ENCODE peak calls at places on chromosomes 11 and 22, in eight cellular contexts. One of them, this sample, is unnamed.

GRCh38 chr22:49322231-49322630 is 505.4 kb downstream of the BRD1 start:
- DNase-seq in transverse colon: no peak
- DNase-seq in SK-N-SH: no peak
- DNase-seq in stomach: peak; percentile 9
- DNase-seq in H1: peak; percentile 22
- DNase-seq in upper lobe of left lung: no peak
- DNase-seq in spleen: peak; percentile 40
- DNase-seq in breast epithelium: peak; percentile 1
- DNase-seq in this sample: no peak

GRCh38 chr11:19746081-19746480 is 33.4 kb downstream of the NAV2 start:
- DNase-seq in transverse colon: no peak
- DNase-seq in SK-N-SH: no peak
- DNase-seq in stomach: no peak
- DNase-seq in H1: no peak
- DNase-seq in upper lobe of left lung: no peak
- DNase-seq in spleen: no peak
- DNase-seq in breast epithelium: no peak
- DNase-seq in this sample: no peak

GRCh38 chr11:28585007-28585406 is 476.8 kb downstream of the METTL15 start:
- DNase-seq in transverse colon: no peak
- DNase-seq in SK-N-SH: no peak
- DNase-seq in stomach: no peak
- DNase-seq in H1: no peak
- DNase-seq in upper lobe of left lung: no peak
- DNase-seq in spleen: no peak
- DNase-seq in breast epithelium: no peak
- DNase-seq in this sample: no peak

GRCh38 chr11:91078221-91078620 is 855.4 kb upstream of the CHORDC1 start:
- DNase-seq in transverse colon: no peak
- DNase-seq in SK-N-SH: no peak
- DNase-seq in stomach: no peak
- DNase-seq in H1: no peak
- DNase-seq in upper lobe of left lung: no peak
- DNase-seq in spleen: no peak
- DNase-seq in breast epithelium: no peak
- DNase-seq in this sample: no peak

GRCh38 chr22:30946354-30946753 is 22.2 kb downstream of the MORC2 start:
- DNase-seq in transverse colon: no peak
- DNase-seq in SK-N-SH: no peak
- DNase-seq in stomach: no peak
- DNase-seq in H1: no peak
- DNase-seq in upper lobe of left lung: no peak
- DNase-seq in spleen: no peak
- DNase-seq in breast epithelium: no peak
- DNase-seq in this sample: no peak

GRCh38 chr11:46127150-46127638 is 5.9 kb upstream of the PHF21A start:
- DNase-seq in transverse colon: peak; percentile 47
- DNase-seq in SK-N-SH: peak; percentile 39
- DNase-seq in stomach: no peak
- DNase-seq in H1: no peak
- DNase-seq in upper lobe of left lung: peak; percentile 76
- DNase-seq in spleen: peak; percentile 77
- DNase-seq in breast epithelium: no peak
- DNase-seq in this sample: peak; percentile 45

GRCh38 chr11:114496915-114497314 is 57.6 kb downstream of the REXO2 start:
- DNase-seq in transverse colon: no peak
- DNase-seq in SK-N-SH: no peak
- DNase-seq in stomach: no peak
- DNase-seq in H1: no peak
- DNase-seq in upper lobe of left lung: no peak
- DNase-seq in spleen: no peak
- DNase-seq in breast epithelium: no peak
- DNase-seq in this sample: no peak

GRCh38 chr11:125167292-125167953 is 2.9 kb downstream of the PKNOX2 start:
- DNase-seq in transverse colon: no peak
- DNase-seq in SK-N-SH: no peak
- DNase-seq in stomach: no peak
- DNase-seq in H1: peak; percentile 77
- DNase-seq in upper lobe of left lung: no peak
- DNase-seq in spleen: peak; percentile 72
- DNase-seq in breast epithelium: no peak
- DNase-seq in this sample: peak; percentile 76

GRCh38 chr11:33736148-33736809 is at the start of gene CD59:
- DNase-seq in transverse colon: peak; percentile 98
- DNase-seq in SK-N-SH: peak; percentile 97
- DNase-seq in stomach: peak; percentile 98
- DNase-seq in H1: peak; percentile 99
- DNase-seq in upper lobe of left lung: peak; percentile 98
- DNase-seq in spleen: peak; percentile 97
- DNase-seq in breast epithelium: peak; percentile 95
- DNase-seq in this sample: peak; percentile 97

GRCh38 chr22:38312261-38312800 is 4.9 kb downstream of the CSNK1E start:
- DNase-seq in transverse colon: no peak
- DNase-seq in SK-N-SH: no peak
- DNase-seq in stomach: no peak
- DNase-seq in H1: no peak
- DNase-seq in upper lobe of left lung: no peak
- DNase-seq in spleen: no peak
- DNase-seq in breast epithelium: no peak
- DNase-seq in this sample: no peak

GRCh38 chr11:12140186-12140938 is 30.0 kb downstream of the MICAL2 start:
- DNase-seq in transverse colon: no peak
- DNase-seq in SK-N-SH: no peak
- DNase-seq in stomach: no peak
- DNase-seq in H1: no peak
- DNase-seq in upper lobe of left lung: peak; percentile 45
- DNase-seq in spleen: no peak
- DNase-seq in breast epithelium: no peak
- DNase-seq in this sample: no peak

GRCh38 chr11:30583505-30584280 is 2.5 kb downstream of the MPPED2 start:
- DNase-seq in transverse colon: peak; percentile 9
- DNase-seq in SK-N-SH: peak; percentile 32
- DNase-seq in stomach: no peak
- DNase-seq in H1: peak; percentile 57
- DNase-seq in upper lobe of left lung: no peak
- DNase-seq in spleen: no peak
- DNase-seq in breast epithelium: peak; percentile 35
- DNase-seq in this sample: peak; percentile 62

GRCh38 chr11:75867778-75868374 is 52.9 kb downstream of the UVRAG start:
- DNase-seq in transverse colon: no peak
- DNase-seq in SK-N-SH: peak; percentile 59
- DNase-seq in stomach: peak; percentile 41
- DNase-seq in H1: no peak
- DNase-seq in upper lobe of left lung: no peak
- DNase-seq in spleen: no peak
- DNase-seq in breast epithelium: no peak
- DNase-seq in this sample: peak; percentile 77

GRCh38 chr11:61713464-61713863 is 33.3 kb downstream of the DAGLA start:
- DNase-seq in transverse colon: no peak
- DNase-seq in SK-N-SH: no peak
- DNase-seq in stomach: no peak
- DNase-seq in H1: no peak
- DNase-seq in upper lobe of left lung: no peak
- DNase-seq in spleen: no peak
- DNase-seq in breast epithelium: no peak
- DNase-seq in this sample: no peak

GRCh38 chr11:66479741-66480115 is 506 bp upstream of the DPP3 start:
- DNase-seq in transverse colon: no peak
- DNase-seq in SK-N-SH: no peak
- DNase-seq in stomach: no peak
- DNase-seq in H1: no peak
- DNase-seq in upper lobe of left lung: peak; percentile 66
- DNase-seq in spleen: no peak
- DNase-seq in breast epithelium: no peak
- DNase-seq in this sample: no peak

DNA sequence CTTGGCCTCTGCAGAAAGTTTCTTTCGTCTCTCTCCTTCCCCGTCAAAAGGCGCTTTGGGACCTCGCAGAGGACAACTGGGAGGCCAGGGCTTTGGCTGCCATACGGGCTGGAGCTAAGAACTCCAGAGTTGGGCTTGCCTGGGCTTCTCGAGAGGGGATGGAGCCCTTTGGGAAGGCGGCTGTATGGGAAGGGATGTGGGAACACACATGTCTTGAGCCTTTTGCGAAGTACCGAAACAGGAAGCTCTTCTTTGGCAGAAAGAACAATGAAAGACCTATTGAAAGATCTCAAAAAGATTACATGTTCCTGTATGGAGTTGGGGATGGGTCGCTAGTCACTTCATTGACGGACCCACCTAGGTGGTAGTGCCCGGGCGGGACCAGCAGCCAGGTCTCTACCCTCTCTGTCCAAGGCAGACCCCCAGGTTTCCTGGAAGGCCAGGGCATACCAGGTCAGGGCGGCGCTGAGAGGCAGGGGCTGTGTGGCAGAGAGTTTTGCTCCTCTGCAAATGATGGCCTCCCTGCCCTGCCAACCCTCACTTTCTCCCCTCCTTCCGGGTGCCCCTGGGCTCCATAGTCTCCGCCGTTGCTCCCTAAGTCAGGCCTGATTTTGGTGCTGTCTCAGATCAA is 993 bp downstream of the ST14 start:
- DNase-seq in transverse colon: no peak
- DNase-seq in SK-N-SH: no peak
- DNase-seq in stomach: no peak
- DNase-seq in H1: peak; percentile 62
- DNase-seq in upper lobe of left lung: no peak
- DNase-seq in spleen: no peak
- DNase-seq in breast epithelium: no peak
- DNase-seq in this sample: peak; percentile 48
- H3K27ac ChIP-seq in transverse colon: peak overlapping the region; percentile 84
- H3K27ac ChIP-seq in SK-N-SH: no peak overlapping the region
- H3K27ac ChIP-seq in stomach: peak overlapping the region; percentile 94
- H3K27ac ChIP-seq in H1: no peak overlapping the region
- H3K27ac ChIP-seq in upper lobe of left lung: no peak overlapping the region
- H3K27ac ChIP-seq in spleen: no peak overlapping the region
- H3K27ac ChIP-seq in breast epithelium: peak overlapping the region; percentile 88
- H3K27ac ChIP-seq in this sample: no peak overlapping the region

GRCh38 chr22:35917651-35918050 is 111.0 kb downstream of the RBFOX2 start:
- DNase-seq in transverse colon: no peak
- DNase-seq in SK-N-SH: no peak
- DNase-seq in stomach: no peak
- DNase-seq in H1: no peak
- DNase-seq in upper lobe of left lung: no peak
- DNase-seq in spleen: no peak
- DNase-seq in breast epithelium: no peak
- DNase-seq in this sample: no peak

GRCh38 chr22:35915477-35916013 is 113.1 kb downstream of the RBFOX2 start:
- DNase-seq in transverse colon: no peak
- DNase-seq in SK-N-SH: no peak
- DNase-seq in stomach: no peak
- DNase-seq in H1: no peak
- DNase-seq in upper lobe of left lung: no peak
- DNase-seq in spleen: no peak
- DNase-seq in breast epithelium: no peak
- DNase-seq in this sample: no peak

GRCh38 chr22:35921777-35922176 is 106.8 kb downstream of the RBFOX2 start:
- DNase-seq in transverse colon: peak; percentile 70
- DNase-seq in SK-N-SH: peak; percentile 49
- DNase-seq in stomach: peak; percentile 53
- DNase-seq in H1: peak; percentile 59
- DNase-seq in upper lobe of left lung: peak; percentile 74
- DNase-seq in spleen: no peak
- DNase-seq in breast epithelium: peak; percentile 41
- DNase-seq in this sample: peak; percentile 77

GRCh38 chr22:35918466-35918865 is 110.2 kb downstream of the RBFOX2 start:
- DNase-seq in transverse colon: no peak
- DNase-seq in SK-N-SH: no peak
- DNase-seq in stomach: no peak
- DNase-seq in H1: no peak
- DNase-seq in upper lobe of left lung: no peak
- DNase-seq in spleen: no peak
- DNase-seq in breast epithelium: no peak
- DNase-seq in this sample: no peak

DNA sequence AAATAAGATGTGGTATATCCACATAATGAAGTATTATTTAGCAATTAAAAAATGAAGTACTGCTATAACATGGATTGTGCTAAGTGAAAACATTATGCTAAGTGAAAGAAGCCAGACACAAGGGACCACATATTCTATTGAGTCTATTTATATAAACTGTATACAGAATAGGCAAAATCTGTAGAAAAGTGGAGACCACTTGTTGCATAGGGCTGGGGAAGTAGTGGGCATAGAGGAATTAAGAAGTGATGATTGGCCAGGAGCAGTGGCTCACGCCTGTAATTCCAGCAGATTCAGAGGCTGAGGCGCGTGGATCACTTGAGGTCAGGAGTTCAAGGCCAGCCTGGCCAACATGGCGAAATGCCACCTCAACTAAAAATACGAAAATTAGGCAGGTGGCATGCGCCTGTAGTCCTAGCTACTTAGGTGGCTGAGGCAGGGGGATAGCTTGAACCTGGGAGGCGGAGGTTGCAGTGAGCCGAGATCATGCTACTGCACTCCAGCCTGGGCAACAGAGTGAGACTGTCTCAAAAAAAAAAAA is 109.6 kb downstream of the RBFOX2 start:
- DNase-seq in transverse colon: no peak
- DNase-seq in SK-N-SH: no peak
- DNase-seq in stomach: no peak
- DNase-seq in H1: no peak
- DNase-seq in upper lobe of left lung: no peak
- DNase-seq in spleen: no peak
- DNase-seq in breast epithelium: no peak
- DNase-seq in this sample: no peak
- TF ChIP-seq POLR2AphosphoS5 in transverse colon: no peak
- TF ChIP-seq POLR2AphosphoS5 in SK-N-SH: no peak
- TF ChIP-seq POLR2AphosphoS5 in stomach: no peak
- TF ChIP-seq POLR2AphosphoS5 in H1: no peak
- TF ChIP-seq POLR2AphosphoS5 in upper lobe of left lung: no peak
- TF ChIP-seq POLR2AphosphoS5 in spleen: no peak
- TF ChIP-seq POLR2AphosphoS5 in breast epithelium: no peak
- TF ChIP-seq POLR2AphosphoS5 in this sample: no peak

DNA sequence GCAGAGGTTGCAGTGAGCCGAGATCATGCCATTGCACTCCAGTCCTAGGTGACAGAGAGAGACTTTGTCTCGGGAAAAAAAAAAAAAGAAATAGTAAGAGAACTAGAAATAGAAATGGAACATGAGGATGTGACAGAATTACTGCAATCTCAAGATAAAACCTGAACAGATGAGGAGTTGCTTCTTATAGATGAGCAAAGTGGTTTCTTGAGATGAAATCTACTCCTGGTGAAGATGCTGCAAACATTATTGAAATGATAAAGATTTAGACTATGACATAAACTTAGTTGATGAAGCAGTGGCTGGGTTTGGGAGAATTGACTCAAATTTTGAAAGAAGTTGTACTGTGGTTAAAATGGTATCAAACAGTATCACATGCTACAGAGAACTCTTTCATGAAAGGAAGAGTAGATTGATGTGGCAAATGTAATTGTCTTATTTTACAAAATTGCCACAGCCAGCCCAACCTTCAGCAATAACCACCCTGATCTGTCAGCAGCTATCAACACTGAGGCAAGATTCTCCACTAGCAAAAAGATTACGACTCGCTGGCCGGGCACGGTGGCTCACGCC is 13.7 kb downstream of the XNDC1N start:
- DNase-seq in transverse colon: no peak
- DNase-seq in SK-N-SH: no peak
- DNase-seq in stomach: no peak
- DNase-seq in H1: no peak
- DNase-seq in upper lobe of left lung: no peak
- DNase-seq in spleen: no peak
- DNase-seq in breast epithelium: no peak
- DNase-seq in this sample: no peak
- H3K27ac ChIP-seq in transverse colon: no peak overlapping the region
- H3K27ac ChIP-seq in SK-N-SH: peak overlapping the region; percentile 79
- H3K27ac ChIP-seq in stomach: no peak overlapping the region
- H3K27ac ChIP-seq in H1: no peak overlapping the region
- H3K27ac ChIP-seq in upper lobe of left lung: no peak overlapping the region
- H3K27ac ChIP-seq in spleen: no peak overlapping the region
- H3K27ac ChIP-seq in breast epithelium: no peak overlapping the region
- H3K27ac ChIP-seq in this sample: no peak overlapping the region

GRCh38 chr11:119092880-119093665 is 8.4 kb downstream of the HMBS start:
- DNase-seq in transverse colon: no peak
- DNase-seq in SK-N-SH: no peak
- DNase-seq in stomach: peak; percentile 57
- DNase-seq in H1: no peak
- DNase-seq in upper lobe of left lung: no peak
- DNase-seq in spleen: no peak
- DNase-seq in breast epithelium: peak; percentile 41
- DNase-seq in this sample: no peak
- TF ChIP-seq POLR2AphosphoS5 in transverse colon: no peak
- TF ChIP-seq POLR2AphosphoS5 in SK-N-SH: no peak
- TF ChIP-seq POLR2AphosphoS5 in stomach: no peak
- TF ChIP-seq POLR2AphosphoS5 in H1: no peak
- TF ChIP-seq POLR2AphosphoS5 in upper lobe of left lung: no peak
- TF ChIP-seq POLR2AphosphoS5 in spleen: no peak
- TF ChIP-seq POLR2AphosphoS5 in breast epithelium: no peak
- TF ChIP-seq POLR2AphosphoS5 in this sample: peak; percentile 35

This sample was measured in GM23338.